ENCODE peak calls at places on chromosome 22, in ten cellular contexts. G, J, R, N, S, V, L, M, A and K are unnamed samples.

GRCh38 chr22:37805878-37806277 is 1.9 kb upstream of the GCAT start:
- DNase-seq in S (no peak), J (no peak), N (no peak), G (no peak), L (no peak), V (no peak), M (no peak), R (no peak), A (no peak), K (no peak)

GRCh38 chr22:17074648-17075002 is 10.2 kb upstream of the IL17RA start:
- DNase-seq in G (no peak), A (no peak), R (no peak), J (no peak), L (no peak), V (no peak), S (no peak), M (no peak), N (no peak), K (no peak)

GRCh38 chr22:17847360-17848078 is 73.2 kb upstream of the BID start:
- DNase-seq in J (no peak), L (no peak), G (no peak), N (no peak), V (no peak), A (no peak), R (no peak), M (no peak), S (no peak), K (peak)

GRCh38 chr22:45493286-45493771 is 9.4 kb upstream of the FBLN1 start:
- DNase-seq in J (no peak), M (no peak), R (no peak), L (no peak), N (no peak), S (no peak), A (no peak), V (peak), G (no peak), K (no peak)

GRCh38 chr22:20611418-20611817 is 104.0 kb downstream of the MED15 start:
- DNase-seq in G (no peak), A (no peak), M (no peak), R (no peak), V (no peak), S (no peak), J (no peak), L (no peak), N (no peak), K (no peak)

GRCh38 chr22:19823191-19823590 is 31.5 kb downstream of the GNB1L start:
- DNase-seq in R (peak), G (no peak), V (peak), J (no peak), M (no peak), L (no peak), S (no peak), N (no peak), A (no peak), K (no peak)

GRCh38 chr22:20031732-20032406 is 11.0 kb downstream of the TANGO2 start:
- DNase-seq in S (no peak), G (no peak), R (peak), A (no peak), J (no peak), V (no peak), N (peak), M (no peak), L (no peak), K (no peak)

GRCh38 chr22:40345801-40346177 is 511 bp upstream of the ADSL start:
- DNase-seq in G (peak), R (peak), N (peak), L (peak), J (no peak), A (peak), S (no peak), M (no peak), V (no peak), K (no peak)